ENCODE peak calls at places on chromosomes 16 and 17, in four cellular contexts. O is body of pancreas, S is right lobe of liver, D is endodermal cell. X is an unnamed sample.

GRCh38 chr17:79922161-79922569 is 82.9 kb upstream of the CBX4 start:
- DNase-seq in S (peak; percentile 51), O (no peak), D (no peak), X (peak; percentile 55)

GRCh38 chr17:81685108-81685507 is 1.3 kb downstream of the HGS start:
- DNase-seq in S (no peak), O (no peak), D (peak; percentile 52), X (no peak)

GRCh38 chr17:8079291-8080207 is 8.0 kb downstream of the ALOX12B start:
- DNase-seq in S (peak; percentile 80), O (peak; percentile 61), D (peak; percentile 96), X (peak; percentile 55)

GRCh38 chr17:62689441-62690167 is 62.1 kb downstream of the MRC2 start:
- DNase-seq in D (peak; percentile 42), O (no peak), S (no peak), X (no peak)

GRCh38 chr17:74194682-74195081 is 8.8 kb upstream of the RPL38 start:
- DNase-seq in O (no peak), S (no peak), D (peak; percentile 38), X (no peak)

GRCh38 chr17:74137416-74137815 is 66.1 kb upstream of the RPL38 start:
- DNase-seq in D (peak; percentile 38), O (no peak), S (no peak), X (no peak)

GRCh38 chr16:86680661-86681439 is 102.5 kb downstream of the FOXL1 start:
- DNase-seq in S (no peak), O (no peak), D (no peak), X (no peak)

GRCh38 chr17:7354262-7354781 is 634 bp upstream of the TMEM95 start:
- DNase-seq in O (no peak), S (no peak), D (no peak), X (no peak)

GRCh38 chr16:27048316-27048715 is 18.4 kb upstream of the C16orf82 start:
- DNase-seq in O (no peak), S (no peak), D (no peak), X (no peak)

GRCh38 chr16:55820615-55821014 is 12.3 kb downstream of the CES1 start:
- DNase-seq in S (no peak), O (no peak), D (peak; percentile 17), X (no peak)

GRCh38 chr17:75824591-75825518 is 19.3 kb downstream of the UNC13D start:
- DNase-seq in S (no peak), D (no peak), O (no peak), X (no peak)
- H3K27ac ChIP-seq in S (no peak overlapping the region), D (no peak overlapping the region), O (no peak overlapping the region), X (no peak overlapping the region)

GRCh38 chr16:80480664-80481063 is 60.1 kb upstream of the DYNLRB2 start:
- DNase-seq in S (no peak), D (no peak), O (no peak), X (no peak)
- H3K4me1 ChIP-seq in S (no peaks in the 10 kb centered on the region), D (no peaks in the 10 kb centered on the region), O (no peaks in the 10 kb centered on the region), X (no peaks in the 10 kb centered on the region)

GRCh38 chr17:70239391-70239826 is 70.1 kb downstream of the KCNJ2 start:
- DNase-seq in S (no peak), O (no peak), D (no peak), X (peak; percentile 4)
- H3K4me3 ChIP-seq in S (no peak overlapping the region), O (no peak overlapping the region), D (no peak overlapping the region), X (no peak overlapping the region)

GRCh38 chr16:81526935-81527334 is 82.3 kb downstream of the CMIP start:
- DNase-seq in S (peak; percentile 42), O (no peak), D (no peak), X (peak; percentile 70)
- H3K27ac ChIP-seq in S (no peak overlapping the region), O (no peak overlapping the region), D (no peak overlapping the region), X (peak overlapping the region; percentile 44)

GRCh38 chr16:69073181-69073669 is 32.2 kb upstream of the HAS3 start:
- DNase-seq in D (peak; percentile 63), S (no peak), O (no peak), X (peak; percentile 46)

GRCh38 chr16:69072640-69072974 is 32.8 kb upstream of the HAS3 start:
- DNase-seq in O (no peak), S (no peak), D (no peak), X (no peak)

GRCh38 chr16:69071036-69071435 is 34.4 kb upstream of the HAS3 start:
- DNase-seq in D (no peak), S (no peak), O (no peak), X (no peak)

GRCh38 chr16:69064789-69065313 is 40.6 kb upstream of the HAS3 start:
- DNase-seq in O (no peak), S (no peak), D (peak; percentile 59), X (no peak)

DNA sequence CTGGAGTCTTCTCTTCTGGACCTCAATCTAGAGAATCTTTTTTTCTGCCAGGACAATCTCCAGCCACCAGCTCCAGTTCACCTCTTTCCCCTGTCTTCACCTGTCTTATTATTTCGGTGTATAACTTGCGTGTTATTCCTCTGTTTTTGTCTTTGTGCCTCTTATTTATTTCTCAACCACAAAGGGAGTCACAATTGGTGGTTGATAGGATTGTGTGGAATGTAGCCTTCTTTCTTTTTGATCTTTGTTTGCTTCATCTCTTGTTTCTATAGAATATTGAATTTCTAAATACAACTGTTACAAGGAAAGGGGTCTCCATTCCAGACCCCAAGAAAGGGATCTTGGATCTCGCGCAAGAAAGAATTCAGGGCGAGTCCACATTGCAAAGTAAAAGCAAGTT is 35.9 kb upstream of the HAS3 start:
- DNase-seq in S (no peak), D (no peak), O (no peak), X (no peak)
- H3K4me1 ChIP-seq in S (no peaks in the 10 kb centered on the region), D (peaks cover 4% of the 10 kb centered on the region), O (no peaks in the 10 kb centered on the region), X (no peaks in the 10 kb centered on the region)

GRCh38 chr17:49575524-49576120 is at the start of gene NXPH3:
- DNase-seq in O (peak; percentile 49), S (peak; percentile 72), D (peak; percentile 98), X (peak; percentile 51)
- H3K4me3 ChIP-seq in O (no peak within 1 kb of the TSS), S (peak within 1 kb of the TSS; percentile 36), D (peak within 1 kb of the TSS; percentile 83), X (peak within 1 kb of the TSS; percentile 24)

GRCh38 chr16:10945065-10945787 is 862 bp downstream of the CLEC16A start:
- DNase-seq in O (no peak), S (no peak), D (no peak), X (no peak)
- H3K27ac ChIP-seq in O (peak overlapping the region; percentile 77), S (peak overlapping the region; percentile 58), D (no peak overlapping the region), X (no peak overlapping the region)

GRCh38 chr17:37292429-37293139 is 83.2 kb upstream of the C17orf78 start:
- DNase-seq in S (no peak), D (no peak), O (peak; percentile 17), X (no peak)
- H3K4me1 ChIP-seq in S (no peaks in the 10 kb centered on the region), D (no peaks in the 10 kb centered on the region), O (peaks cover 29% of the 10 kb centered on the region), X (no peaks in the 10 kb centered on the region)

GRCh38 chr16:15597135-15597534 is 45.8 kb downstream of the MARF1 start:
- DNase-seq in O (no peak), D (no peak), S (no peak), X (no peak)
- H3K4me3 ChIP-seq in O (no peak overlapping the region), D (no peak overlapping the region), S (no peak overlapping the region), X (no peak overlapping the region)